ENCODE peak calls at places on chromosome 6, in ten cellular contexts. M is esophagus muscularis mucosa; Y is AG04450; K is NCI-H146; H is fibroblast of gingiva; E is activated naive CD8-positive, alpha-beta T cell treated with anti-CD3 and anti-CD28 coated beads, Interleukin-2, amount 50 U/mL, for 24 hours; Z is fibroblast of mammary gland; Q is activated T-helper 2 cell treated with anti-CD3 and anti-CD28 coated beads, Interferon-gamma antibody, Interleukin-2, Interleukin-4, amounts not matched to agents 10 μg/mL and 5 μg/mL and 100 μg/mL, durations not matched to agents 14 hours and 24 hours and 36 hours; T is cardiac muscle cell; L is NCI-H748 treated with DMSO at 0.1 percent for 48 hours. A is an unnamed sample.

GRCh38 chr6:52976149-52976548 is 18.9 kb downstream of the GSTA4 start:
- DNase-seq in T (no peak), H (no peak), Z (no peak), K (no peak), E (no peak), L (no peak), M (no peak), Q (no peak), Y (no peak), A (no peak)

GRCh38 chr6:43368517-43369160 is 808 bp downstream of the ZNF318 start:
- DNase-seq in M (no peak), E (peak; percentile 27), Z (peak; percentile 40), K (peak; percentile 70), T (peak; percentile 78), H (peak; percentile 36), Q (no peak), L (no peak), Y (no peak), A (no peak)

GRCh38 chr6:130776287-130776925 is 50.8 kb upstream of the SMLR1 start:
- DNase-seq in Q (no peak), L (no peak), Z (no peak), H (no peak), E (no peak), M (no peak), K (no peak), T (no peak), Y (no peak), A (no peak)

GRCh38 chr6:6661684-6662083 is 73.2 kb downstream of the LY86 start:
- DNase-seq in Z (peak; percentile 63), T (peak; percentile 25), L (peak; percentile 97), E (no peak), Y (no peak), Q (no peak), K (peak; percentile 81), M (no peak), H (peak; percentile 30), A (no peak)

GRCh38 chr6:40022867-40023266 is 88.6 kb upstream of the MOCS1 start:
- DNase-seq in E (no peak), K (no peak), T (no peak), Y (no peak), L (no peak), Z (no peak), Q (no peak), M (no peak), H (no peak), A (no peak)

GRCh38 chr6:26383624-26384417 is 913 bp downstream of the BTN2A2 start:
- DNase-seq in Y (peak; percentile 20), Z (peak; percentile 78), K (peak; percentile 22), H (peak; percentile 66), L (peak; percentile 24), M (no peak), Q (no peak), E (no peak), T (peak; percentile 9), A (no peak)

GRCh38 chr6:43927525-43928210 is 157.7 kb downstream of the VEGFA start:
- DNase-seq in K (no peak), M (no peak), Y (no peak), H (no peak), E (no peak), Z (no peak), L (no peak), T (no peak), Q (no peak), A (no peak)

GRCh38 chr6:91167846-91168245 is 581.0 kb upstream of the MAP3K7 start:
- DNase-seq in M (no peak), Y (no peak), E (no peak), L (no peak), Z (no peak), Q (no peak), K (no peak), T (no peak), H (no peak), A (no peak)

GRCh38 chr6:74798302-74798701 is 407.6 kb downstream of the COL12A1 start:
- DNase-seq in Y (no peak), Z (no peak), K (no peak), L (no peak), H (no peak), E (no peak), T (no peak), M (no peak), Q (no peak), A (no peak)

GRCh38 chr6:113695506-113695905 is 161.6 kb upstream of the MARCKS start:
- DNase-seq in T (no peak), E (no peak), H (peak; percentile 92), M (no peak), Q (no peak), Z (peak; percentile 48), L (no peak), K (no peak), Y (no peak), A (no peak)